ENCODE peak calls at places on chromosome 19, in nine cellular contexts. J is Karpas-422, R is SJSA1, P is colonic mucosa, L is endodermal cell, S is AG04450, U is endothelial cell of umbilical vein, E is thoracic aorta, K is spleen. X is an unnamed sample.

GRCh38 chr19:18419699-18420460 is 682 bp downstream of the SSBP4 start:
- DNase-seq in J (peak), R (no peak), P (peak), L (peak), S (no peak), U (no peak), E (no peak), K (peak), X (peak)

GRCh38 chr19:58097783-58098681 is at the start of gene ZSCAN18:
- DNase-seq in J (no peak), R (no peak), P (peak), L (peak), S (peak), U (peak), E (peak), K (peak), X (peak)

GRCh38 chr19:56562766-56563165 is 4.5 kb upstream of the ZNF470 start:
- DNase-seq in J (no peak), R (no peak), P (no peak), L (no peak), S (no peak), U (no peak), E (no peak), K (no peak), X (no peak)

GRCh38 chr19:2288743-2289713 is 7.1 kb upstream of the PEAK3 start:
- DNase-seq in J (no peak), R (no peak), P (no peak), L (no peak), S (no peak), U (no peak), E (no peak), K (no peak), X (no peak)

GRCh38 chr19:19335408-19336158 is 15.0 kb downstream of the MAU2 start:
- DNase-seq in J (no peak), R (no peak), P (no peak), L (no peak), S (no peak), U (no peak), E (no peak), K (no peak), X (no peak)

GRCh38 chr19:42528354-42529247 is at the start of gene CEACAM1:
- DNase-seq in J (no peak), R (peak), P (peak), L (no peak), S (no peak), U (peak), E (no peak), K (peak), X (no peak)

GRCh38 chr19:53332484-53332883 is 1.1 kb upstream of the ZNF845 start:
- DNase-seq in J (no peak), R (no peak), P (no peak), L (no peak), S (no peak), U (no peak), E (no peak), K (no peak), X (no peak)

GRCh38 chr19:40691421-40692211 is 1.2 kb upstream of the NUMBL start:
- DNase-seq in J (peak), R (no peak), P (no peak), L (peak), S (no peak), U (no peak), E (no peak), K (peak), X (peak)

GRCh38 chr19:10686661-10687517 is 14.3 kb upstream of the QTRT1 start:
- DNase-seq in J (no peak), R (no peak), P (no peak), L (no peak), S (no peak), U (no peak), E (no peak), K (no peak), X (peak)

GRCh38 chr19:959935-960502 is 24.1 kb upstream of the WDR18 start:
- DNase-seq in J (no peak), R (no peak), P (no peak), L (peak), S (no peak), U (no peak), E (no peak), K (no peak), X (no peak)

GRCh38 chr19:39110263-39110967 is 15.2 kb upstream of the PAK4 start:
- DNase-seq in J (peak), R (no peak), P (peak), L (peak), S (no peak), U (peak), E (no peak), K (peak), X (peak)

GRCh38 chr19:42178791-42179500 is 38.5 kb downstream of the DEDD2 start:
- DNase-seq in J (peak), R (no peak), P (no peak), L (peak), S (no peak), U (no peak), E (no peak), K (no peak), X (no peak)

GRCh38 chr19:604355-604754 is 14.7 kb downstream of the HCN2 start:
- DNase-seq in J (peak), R (no peak), P (peak), L (no peak), S (no peak), U (no peak), E (no peak), K (no peak), X (no peak)

GRCh38 chr19:14091885-14092462 is 1.4 kb upstream of the SAMD1 start:
- DNase-seq in J (peak), R (no peak), P (no peak), L (peak), S (no peak), U (no peak), E (no peak), K (peak), X (no peak)

GRCh38 chr19:56117889-56118288 is 3.2 kb downstream of the ZNF787 start:
- DNase-seq in J (no peak), R (no peak), P (no peak), L (peak), S (no peak), U (no peak), E (no peak), K (no peak), X (peak)

GRCh38 chr19:33456076-33456844 is 65.3 kb downstream of the PEPD start:
- DNase-seq in J (no peak), R (no peak), P (no peak), L (no peak), S (no peak), U (no peak), E (no peak), K (peak), X (peak)

GRCh38 chr19:21463449-21464105 is 41.8 kb upstream of the ZNF429 start:
- DNase-seq in J (peak), R (no peak), P (peak), L (peak), S (no peak), U (no peak), E (no peak), K (peak), X (peak)

GRCh38 chr19:49469828-49470614 is 4.0 kb upstream of the FLT3LG start:
- DNase-seq in J (peak), R (no peak), P (no peak), L (no peak), S (no peak), U (no peak), E (no peak), K (peak), X (no peak)

GRCh38 chr19:18282021-18282787 is 782 bp upstream of the JUND start:
- DNase-seq in J (no peak), R (no peak), P (peak), L (no peak), S (peak), U (peak), E (peak), K (peak), X (peak)

GRCh38 chr19:18846862-18847515 is 15.2 kb downstream of the UPF1 start:
- DNase-seq in J (peak), R (peak), P (peak), L (peak), S (peak), U (peak), E (no peak), K (peak), X (peak)

GRCh38 chr19:55176116-55176515 is 4.0 kb downstream of the SYT5 start:
- DNase-seq in J (peak), R (no peak), P (no peak), L (no peak), S (no peak), U (no peak), E (no peak), K (no peak), X (no peak)

GRCh38 chr19:17156947-17157302 is 58.2 kb upstream of the USE1 start:
- DNase-seq in J (no peak), R (no peak), P (no peak), L (no peak), S (no peak), U (no peak), E (no peak), K (no peak), X (no peak)

GRCh38 chr19:17155251-17155650 is 59.9 kb upstream of the USE1 start:
- DNase-seq in J (no peak), R (no peak), P (no peak), L (no peak), S (no peak), U (no peak), E (no peak), K (no peak), X (no peak)

GRCh38 chr19:17156296-17156946 is 58.7 kb upstream of the USE1 start:
- DNase-seq in J (no peak), R (no peak), P (no peak), L (no peak), S (no peak), U (no peak), E (no peak), K (no peak), X (no peak)

GRCh38 chr19:17149393-17150135 is 65.6 kb upstream of the USE1 start:
- DNase-seq in J (no peak), R (no peak), P (peak), L (no peak), S (no peak), U (no peak), E (no peak), K (no peak), X (no peak)

GRCh38 chr19:17153996-17154395 is 61.2 kb upstream of the USE1 start:
- DNase-seq in J (no peak), R (no peak), P (no peak), L (no peak), S (no peak), U (no peak), E (no peak), K (no peak), X (no peak)
- H3K27ac ChIP-seq in J (no peak), R (no peak), P (no peak), L (no peak), S (no peak), U (no peak), E (no peak), K (no peak), X (no peak)

GRCh38 chr19:12884202-12884601 is 2.8 kb downstream of the KLF1 start:
- DNase-seq in J (no peak), R (no peak), P (no peak), L (no peak), S (no peak), U (no peak), E (no peak), K (no peak), X (no peak)

GRCh38 chr19:12884926-12885748 is 1.9 kb downstream of the KLF1 start:
- DNase-seq in J (peak), R (no peak), P (peak), L (peak), S (no peak), U (peak), E (no peak), K (peak), X (peak)

GRCh38 chr19:12882589-12882988 is 1.3 kb upstream of the DNASE2 start:
- DNase-seq in J (no peak), R (no peak), P (no peak), L (no peak), S (no peak), U (no peak), E (no peak), K (no peak), X (no peak)

GRCh38 chr19:12885749-12886706 is 973 bp downstream of the KLF1 start:
- DNase-seq in J (no peak), R (no peak), P (no peak), L (peak), S (no peak), U (no peak), E (no peak), K (no peak), X (no peak)

GRCh38 chr19:12884627-12884925 is 2.4 kb downstream of the KLF1 start:
- DNase-seq in J (no peak), R (no peak), P (no peak), L (no peak), S (no peak), U (no peak), E (no peak), K (no peak), X (no peak)
- H3K4me3 ChIP-seq in J (peak), R (no peak), P (no peak), L (peak), S (no peak), U (no peak), E (no peak), K (peak), X (no peak)

GRCh38 chr19:16496613-16496983 is 404 bp downstream of the C19orf44 start:
- DNase-seq in J (no peak), R (no peak), P (peak), L (no peak), S (no peak), U (no peak), E (peak), K (no peak), X (no peak)

GRCh38 chr19:16497837-16498236 is 1.6 kb downstream of the C19orf44 start:
- DNase-seq in J (peak), R (no peak), P (no peak), L (peak), S (no peak), U (no peak), E (no peak), K (no peak), X (no peak)

GRCh38 chr19:16495982-16496612 is at the start of the genes C19orf44 and CALR3:
- DNase-seq in J (peak), R (peak), P (peak), L (peak), S (peak), U (peak), E (peak), K (peak), X (peak)

GRCh38 chr19:16497042-16497441 is 848 bp downstream of the C19orf44 start:
- DNase-seq in J (no peak), R (no peak), P (no peak), L (no peak), S (no peak), U (no peak), E (no peak), K (no peak), X (no peak)
- H3K27ac ChIP-seq in J (no peak), R (no peak), P (peak), L (no peak), S (peak), U (no peak), E (peak), K (no peak), X (no peak)

DNA sequence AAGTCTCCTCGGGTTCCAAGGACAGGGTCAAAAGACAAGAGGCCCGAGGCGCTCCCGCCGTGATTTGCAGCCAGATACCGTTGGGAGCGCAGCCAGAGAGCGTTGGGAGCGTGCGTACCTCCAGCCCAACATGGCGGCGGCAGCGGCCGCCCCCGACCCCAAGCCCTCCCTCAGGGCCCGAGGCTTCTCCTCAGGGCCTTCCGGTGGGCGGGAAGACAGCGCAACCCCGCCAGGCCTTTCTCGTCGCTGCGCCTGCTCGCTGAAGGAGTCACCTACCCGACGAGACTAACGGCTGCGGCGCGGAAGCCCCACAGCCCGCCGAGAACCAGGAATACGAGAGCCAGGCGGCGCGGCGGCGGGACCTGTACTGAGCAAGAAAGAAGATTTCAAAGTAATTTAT is 3.2 kb upstream of the ZNF850 start:
- DNase-seq in J (no peak), R (no peak), P (no peak), L (no peak), S (no peak), U (peak), E (no peak), K (no peak), X (peak)
- H3K4me3 ChIP-seq in J (no peak), R (no peak), P (no peak), L (no peak), S (no peak), U (peak), E (peak), K (no peak), X (no peak)

GRCh38 chr19:15196683-15197005 is 4.2 kb downstream of the NOTCH3 start:
- DNase-seq in J (no peak), R (no peak), P (no peak), L (no peak), S (no peak), U (no peak), E (no peak), K (no peak), X (no peak)
- H3K27ac ChIP-seq in J (peak), R (no peak), P (no peak), L (no peak), S (no peak), U (no peak), E (peak), K (no peak), X (peak)

DNA sequence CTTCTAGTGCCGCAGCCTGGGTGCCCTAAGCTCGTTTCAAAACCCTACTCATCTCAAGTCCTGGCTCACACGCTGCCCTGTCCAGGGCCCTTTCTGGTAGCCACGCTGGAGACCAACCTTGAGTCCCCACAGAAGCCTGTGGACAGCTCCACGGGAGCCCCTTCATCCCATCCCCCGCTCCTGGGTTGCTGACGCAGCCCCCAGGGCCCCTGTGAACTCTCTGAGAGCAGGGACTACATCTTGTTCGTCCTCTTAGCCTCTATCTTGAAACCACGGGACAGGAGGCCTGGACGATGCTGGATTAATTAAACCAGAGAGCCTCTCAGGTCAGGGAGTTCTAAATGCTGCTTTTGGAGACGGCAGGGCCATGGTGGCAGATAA is 7.4 kb downstream of the MLLT1 start:
- DNase-seq in J (no peak), R (no peak), P (no peak), L (no peak), S (no peak), U (no peak), E (no peak), K (no peak), X (no peak)
- H3K4me3 ChIP-seq in J (no peak), R (no peak), P (no peak), L (no peak), S (peak), U (no peak), E (peak), K (no peak), X (no peak)

GRCh38 chr19:45882652-45883585 is 3.0 kb downstream of the IRF2BP1 start:
- DNase-seq in J (peak), R (peak), P (peak), L (peak), S (peak), U (peak), E (no peak), K (peak), X (peak)
- H3K27ac ChIP-seq in J (no peak), R (no peak), P (peak), L (peak), S (no peak), U (no peak), E (no peak), K (no peak), X (peak)